ENCODE peak calls at places on chromosome 6, in four cellular contexts. G, I, T and A are unnamed samples.

GRCh38 chr6:108106261-108106660 is 31.7 kb upstream of the OSTM1 start:
- DNase-seq in G (no peak), I (no peak), T (no peak), A (no peak)

GRCh38 chr6:98067375-98067774 is 767.0 kb upstream of the POU3F2 start:
- DNase-seq in G (no peak), I (no peak), T (no peak), A (no peak)

GRCh38 chr6:127366281-127367022 is 23.0 kb upstream of the ECHDC1 start:
- DNase-seq in G (no peak), I (peak; percentile 89), T (peak; percentile 93), A (peak; percentile 98)

GRCh38 chr6:163392533-163392932 is 22.0 kb upstream of the QKI start:
- DNase-seq in G (no peak), I (no peak), T (peak; percentile 15), A (peak; percentile 63)

GRCh38 chr6:3977875-3978711 is 100.8 kb downstream of the FAM217A start:
- DNase-seq in G (peak; percentile 20), I (peak; percentile 34), T (peak; percentile 86), A (peak; percentile 97)

GRCh38 chr6:30682181-30683117 is 4.0 kb downstream of the PPP1R18 start:
- DNase-seq in G (peak; percentile 91), I (peak; percentile 41), T (peak; percentile 93), A (peak; percentile 88)

GRCh38 chr6:87747646-87748045 is 45.6 kb upstream of the AKIRIN2 start:
- DNase-seq in G (no peak), I (no peak), T (no peak), A (no peak)

GRCh38 chr6:123316733-123317323 is 319.9 kb downstream of the TRDN start:
- DNase-seq in G (no peak), I (no peak), T (no peak), A (no peak)

GRCh38 chr6:71468841-71469750 is 180.5 kb downstream of the OGFRL1 start:
- DNase-seq in G (no peak), I (no peak), T (peak; percentile 92), A (peak; percentile 90)

GRCh38 chr6:40011844-40012243 is 77.6 kb upstream of the MOCS1 start:
- DNase-seq in G (no peak), I (no peak), T (no peak), A (no peak)

GRCh38 chr6:145067430-145067829 is 667.9 kb downstream of the EPM2A start:
- DNase-seq in G (no peak), I (no peak), T (no peak), A (peak; percentile 27)